ENCODE peak calls at places on chromosomes 12 and 14, in five cellular contexts. M is Calu3, W is cardiac muscle cell, Y is activated B cell treated with CpG ODN at 0.5 μM for 24 hours, P is breast epithelium. O is an unnamed sample.

GRCh38 chr14:57498659-57499058 is 5.0 kb upstream of the CCDC198 start:
- DNase-seq in Y (no peak), W (no peak), M (no peak), P (no peak), O (no peak)

GRCh38 chr12:15116073-15116472 is 105.1 kb downstream of the RERG start:
- DNase-seq in W (no peak), Y (no peak), M (no peak), P (no peak), O (no peak)

GRCh38 chr12:98939926-98940325 is 294.8 kb downstream of the APAF1 start:
- DNase-seq in W (no peak), M (no peak), P (no peak), Y (no peak), O (no peak)

GRCh38 chr12:25352078-25352918 is 101.6 kb upstream of the KRAS start:
- DNase-seq in W (no peak), Y (no peak), M (no peak), P (no peak), O (no peak)

GRCh38 chr14:88553886-88554457 is 835 bp downstream of the PTPN21 start:
- DNase-seq in Y (no peak), W (no peak), P (no peak), M (no peak), O (no peak)

GRCh38 chr12:110699591-110700445 is 10.9 kb upstream of the HVCN1 start:
- DNase-seq in P (no peak), M (no peak), W (peak; percentile 25), Y (no peak), O (no peak)

GRCh38 chr12:1882850-1883470 is 35.5 kb downstream of the CACNA2D4 start:
- DNase-seq in W (no peak), P (no peak), M (no peak), Y (no peak), O (no peak)

GRCh38 chr14:74429221-74429691 is 3.2 kb upstream of the SYNDIG1L start:
- DNase-seq in M (no peak), P (no peak), Y (no peak), W (no peak), O (no peak)

GRCh38 chr14:24710403-24711063 is 76.5 kb upstream of the GZMB start:
- DNase-seq in W (peak; percentile 59), P (no peak), M (peak; percentile 58), Y (no peak), O (no peak)

GRCh38 chr12:68954811-68955210 is 21.8 kb upstream of the CPM start:
- DNase-seq in W (no peak), M (no peak), P (no peak), Y (no peak), O (no peak)

GRCh38 chr14:52850520-52850919 is 59.1 kb upstream of the GNPNAT1 start:
- DNase-seq in M (no peak), Y (no peak), W (no peak), P (no peak), O (no peak)

GRCh38 chr12:83143937-83144336 is 457.2 kb downstream of the TMTC2 start:
- DNase-seq in W (no peak), Y (no peak), P (no peak), M (no peak), O (no peak)

GRCh38 chr12:2248901-2249381 is 196.2 kb downstream of the CACNA1C start:
- DNase-seq in M (no peak), W (no peak), P (no peak), Y (no peak), O (peak; percentile 82)

GRCh38 chr12:59453461-59453860 is 142.4 kb upstream of the SLC16A7 start:
- DNase-seq in M (no peak), Y (no peak), P (no peak), W (no peak), O (no peak)

GRCh38 chr14:101839236-101839635 is 77.7 kb downstream of the PPP2R5C start:
- DNase-seq in Y (no peak), P (no peak), W (no peak), M (no peak), O (no peak)

GRCh38 chr12:81332054-81332453 is 254.2 kb downstream of the ACSS3 start:
- DNase-seq in Y (no peak), M (no peak), W (no peak), P (no peak), O (no peak)

GRCh38 chr12:43396671-43397070 is 155.3 kb downstream of the ADAMTS20 start:
- DNase-seq in W (no peak), M (no peak), P (no peak), Y (no peak), O (no peak)

GRCh38 chr12:70045036-70045435 is 198.2 kb upstream of the CNOT2 start:
- DNase-seq in Y (no peak), W (no peak), M (no peak), P (no peak), O (no peak)

GRCh38 chr12:70044170-70044569 is 199.1 kb upstream of the CNOT2 start:
- DNase-seq in Y (no peak), M (no peak), W (no peak), P (no peak), O (no peak)

GRCh38 chr12:70043490-70044138 is 199.6 kb upstream of the CNOT2 start:
- DNase-seq in Y (no peak), P (no peak), W (no peak), M (no peak), O (no peak)

GRCh38 chr12:70045514-70045913 is 197.7 kb upstream of the CNOT2 start:
- DNase-seq in P (no peak), Y (no peak), W (no peak), M (peak; percentile 23), O (no peak)

DNA sequence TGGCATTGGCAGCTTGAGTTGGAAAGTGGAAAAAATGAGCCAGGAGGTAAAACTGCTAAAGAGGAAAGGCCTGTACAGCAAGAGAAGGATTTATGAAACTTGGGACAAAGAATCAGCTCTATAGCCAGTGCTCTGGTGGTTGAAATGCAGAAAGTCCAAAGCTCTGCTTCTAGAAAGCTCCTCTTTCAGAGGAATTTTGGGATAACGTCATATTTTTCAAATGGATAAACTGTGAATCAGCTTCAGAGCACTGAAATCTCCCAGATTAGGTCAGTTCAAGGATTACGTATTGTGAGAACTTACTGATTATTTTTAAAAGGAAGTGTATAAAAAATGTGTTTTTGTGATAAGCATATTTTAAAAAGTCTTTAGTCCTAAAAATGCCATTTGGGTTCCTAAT is 203.1 kb upstream of the CNOT2 start:
- DNase-seq in W (no peak), P (no peak), Y (no peak), M (no peak), O (no peak)
- TF ChIP-seq CTCF in W (peak; percentile 19), P (no peak), Y (no peak), M (no peak), O (no peak)

GRCh38 chr12:133080051-133080618 is 588 bp upstream of the ZNF140 start:
- DNase-seq in Y (peak; percentile 88), M (peak; percentile 98), W (peak; percentile 99), P (peak; percentile 97), O (peak; percentile 99)
- TF ChIP-seq CTCF in Y (no peak), M (no peak), W (peak; percentile 13), P (no peak), O (peak; percentile 4)

GRCh38 chr14:59511916-59512530 is 27.7 kb downstream of the JKAMP start:
- DNase-seq in W (peak; percentile 40), P (no peak), M (peak; percentile 24), Y (no peak), O (no peak)
- TF ChIP-seq CTCF in W (peak; percentile 61), P (no peak), M (no peak), Y (no peak), O (peak; percentile 69)

DNA sequence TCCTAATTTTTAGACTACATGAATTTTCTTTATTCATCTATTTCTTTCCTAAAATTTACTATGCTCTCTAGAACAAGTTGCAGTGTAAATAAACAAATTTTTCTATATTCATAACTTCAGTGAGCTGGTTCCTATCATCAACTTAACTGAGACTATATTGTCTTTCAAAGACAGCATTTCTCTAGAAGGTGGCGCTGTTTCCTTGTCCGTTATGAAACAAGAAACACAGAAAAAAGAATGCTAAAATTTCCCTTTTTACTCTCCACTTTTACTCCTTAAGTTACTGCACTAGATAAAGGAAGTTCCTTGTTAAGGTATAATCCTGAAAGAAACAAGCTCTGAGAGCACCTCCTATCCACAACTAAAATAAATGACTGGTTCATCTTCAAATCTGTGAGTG is 8.2 kb upstream of the CLEC2A start:
- DNase-seq in W (peak; percentile 4), P (no peak), M (no peak), Y (no peak), O (no peak)
- TF ChIP-seq CTCF in W (peak; percentile 37), P (no peak), M (no peak), Y (no peak), O (peak; percentile 44)

DNA sequence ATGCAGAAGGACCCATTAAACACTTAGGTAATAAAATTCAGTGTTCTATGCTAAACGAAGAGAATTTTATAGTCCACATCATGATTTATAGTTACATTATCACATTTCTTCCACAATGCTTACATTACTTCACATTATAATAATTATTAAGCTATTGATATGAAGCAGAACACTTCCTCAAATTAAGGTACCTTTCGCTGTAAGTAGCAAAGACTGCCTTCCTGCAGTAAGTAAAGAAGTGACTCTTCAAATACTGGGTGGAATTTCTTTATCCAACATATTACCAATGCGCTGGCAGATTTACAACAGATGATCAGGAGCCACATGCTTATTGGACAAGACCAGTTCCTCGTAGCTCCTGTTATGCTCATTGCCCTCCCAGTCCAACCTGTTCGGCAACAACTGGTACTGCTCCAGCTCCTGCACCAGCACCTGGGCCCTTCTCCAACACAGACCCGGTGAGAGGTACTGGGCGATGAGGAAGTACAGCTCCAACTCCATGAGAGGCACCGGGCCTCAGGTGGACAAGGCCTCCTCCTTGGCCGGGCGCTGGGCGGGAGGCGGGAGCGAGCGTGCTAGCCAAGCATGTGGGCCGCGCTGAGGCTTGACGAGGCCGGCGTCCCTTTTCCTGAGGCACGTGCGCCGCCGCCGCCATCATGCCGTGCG is 210.7 kb upstream of the ATP2B1 start:
- DNase-seq in W (no peak), P (peak; percentile 66), Y (no peak), M (peak; percentile 26), O (no peak)
- TF ChIP-seq CTCF in W (no peak), P (no peak), Y (no peak), M (no peak), O (no peak)

GRCh38 chr12:56414401-56414800 is 34.8 kb downstream of the TIMELESS start:
- DNase-seq in M (no peak), P (no peak), W (no peak), Y (no peak), O (no peak)

GRCh38 chr12:56411781-56412639 is 37.2 kb downstream of the TIMELESS start:
- DNase-seq in P (no peak), Y (no peak), W (no peak), M (no peak), O (no peak)

GRCh38 chr12:56410768-56411167 is 38.5 kb downstream of the TIMELESS start:
- DNase-seq in Y (no peak), M (no peak), W (no peak), P (no peak), O (no peak)

GRCh38 chr12:56413392-56413791 is 35.8 kb downstream of the TIMELESS start:
- DNase-seq in M (peak; percentile 8), W (no peak), P (no peak), Y (no peak), O (no peak)

DNA sequence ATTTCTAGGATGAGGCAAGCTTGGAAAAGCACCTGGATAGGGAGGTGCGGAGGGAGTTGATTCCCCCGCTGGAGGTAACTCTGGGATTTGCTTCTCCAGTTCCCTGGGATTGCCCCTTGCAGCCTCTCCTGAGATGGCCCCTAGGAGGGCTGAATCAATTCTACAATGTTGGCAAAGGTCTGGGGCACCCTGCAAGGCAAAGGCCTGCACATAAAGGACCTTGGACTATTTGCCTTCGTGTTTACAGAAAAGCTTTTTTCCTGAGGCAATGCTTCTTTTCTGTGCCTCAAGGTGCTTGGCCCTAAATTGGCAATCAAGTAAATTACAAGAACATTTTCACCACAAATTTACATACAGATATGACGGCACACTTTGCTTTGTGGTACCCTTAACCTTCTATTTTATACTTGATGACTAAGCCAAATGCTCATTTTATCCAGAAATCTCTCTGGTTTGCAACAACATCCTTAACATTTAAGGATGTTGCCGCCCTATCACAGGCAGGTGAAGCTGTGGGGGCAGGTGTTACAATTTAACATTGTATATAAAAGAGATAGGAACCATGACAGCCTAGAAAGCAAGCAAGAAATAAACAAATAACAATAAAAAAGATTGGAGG is 40.3 kb downstream of the TIMELESS start:
- DNase-seq in Y (no peak), W (no peak), M (no peak), P (no peak), O (no peak)
- TF ChIP-seq CTCF in Y (no peak), W (no peak), M (no peak), P (no peak), O (no peak)

O was measured in GM12864.